ENCODE peak calls at places on chromosomes 11 and 22, in four cellular contexts. T, F, P and M are unnamed samples.

GRCh38 chr11:9253086-9253485 is 12.1 kb downstream of the DENND5A start:
- DNase-seq in T (no peak), F (no peak), P (no peak), M (no peak)

GRCh38 chr22:46103664-46104063 is 46.7 kb upstream of the PPARA start:
- DNase-seq in P (no peak), F (no peak), T (no peak), M (no peak)

GRCh38 chr11:6225024-6225423 is 9.4 kb downstream of the FHIP1B start:
- DNase-seq in T (no peak), P (no peak), F (peak; percentile 40), M (no peak)

GRCh38 chr11:31248768-31249167 is 120.8 kb downstream of the DCDC1 start:
- DNase-seq in P (no peak), F (no peak), T (no peak), M (no peak)

GRCh38 chr22:39600491-39601179 is 30.1 kb downstream of the CACNA1I start:
- DNase-seq in F (no peak), T (no peak), P (no peak), M (no peak)

GRCh38 chr11:86067230-86068137 is 1.4 kb downstream of the PICALM start:
- DNase-seq in F (no peak), P (no peak), T (no peak), M (no peak)

GRCh38 chr11:134252539-134253188 is 488 bp downstream of the THYN1 start:
- DNase-seq in P (no peak), T (peak; percentile 57), F (no peak), M (peak; percentile 40)

GRCh38 chr11:134503596-134503995 is 91.6 kb upstream of the B3GAT1 start:
- DNase-seq in F (no peak), T (no peak), P (no peak), M (no peak)

GRCh38 chr11:46296520-46297448 is 19.3 kb downstream of the CREB3L1 start:
- DNase-seq in P (peak; percentile 86), F (peak; percentile 99), T (peak; percentile 98), M (peak; percentile 97)

GRCh38 chr11:115911656-115912055 is 407.4 kb upstream of the CADM1 start:
- DNase-seq in T (no peak), P (no peak), F (no peak), M (no peak)

GRCh38 chr11:119522609-119523008 is 99.6 kb upstream of the THY1 start:
- DNase-seq in T (no peak), F (no peak), P (no peak), M (no peak)

GRCh38 chr11:19577849-19578619 is 134.6 kb upstream of the NAV2 start:
- DNase-seq in P (no peak), T (peak; percentile 66), F (no peak), M (no peak)

GRCh38 chr11:61961570-61962212 is 5.7 kb downstream of the FTH1 start:
- DNase-seq in F (no peak), P (no peak), T (no peak), M (no peak)

GRCh38 chr11:72676874-72677341 is 2.7 kb upstream of the PDE2A start:
- DNase-seq in P (no peak), T (peak; percentile 26), F (peak; percentile 87), M (peak; percentile 94)

GRCh38 chr11:57330029-57330428 is 5.3 kb upstream of the TNKS1BP1 start:
- DNase-seq in F (no peak), T (no peak), P (no peak), M (no peak)

GRCh38 chr11:28289444-28289843 is 181.3 kb downstream of the METTL15 start:
- DNase-seq in T (no peak), F (peak; percentile 20), P (no peak), M (no peak)

GRCh38 chr11:64044730-64045386 is 9.1 kb downstream of the FLRT1 start:
- DNase-seq in F (no peak), T (no peak), P (no peak), M (no peak)

GRCh38 chr11:119031912-119032280 is 1.2 kb upstream of the SLC37A4 start:
- DNase-seq in T (no peak), F (no peak), P (no peak), M (no peak)

GRCh38 chr11:2579315-2580060 is 120.3 kb downstream of the KCNQ1OT1 start:
- DNase-seq in T (no peak), P (no peak), F (peak; percentile 67), M (peak; percentile 27)

GRCh38 chr11:60307507-60308195 is 19.4 kb upstream of the MS4A6E start:
- DNase-seq in F (no peak), P (no peak), T (no peak), M (no peak)

GRCh38 chr11:65793144-65793581 is 6.3 kb downstream of the OVOL1 start:
- DNase-seq in F (no peak), P (no peak), T (no peak), M (no peak)

GRCh38 chr11:76835928-76836612 is 24.6 kb upstream of the ACER3 start:
- DNase-seq in P (no peak), F (no peak), T (peak; percentile 68), M (no peak)

GRCh38 chr22:19464975-19465374 is 14.0 kb downstream of the UFD1 start:
- DNase-seq in F (no peak), T (no peak), P (no peak), M (no peak)

GRCh38 chr11:128575174-128575955 is 12.0 kb downstream of the ETS1 start:
- DNase-seq in P (no peak), F (no peak), T (no peak), M (no peak)

GRCh38 chr11:100328626-100329340 is 358.3 kb upstream of the ARHGAP42 start:
- DNase-seq in F (peak; percentile 42), P (no peak), T (peak; percentile 7), M (peak; percentile 33)

GRCh38 chr11:121356357-121356756 is 63.8 kb downstream of the SC5D start:
- DNase-seq in F (no peak), T (no peak), P (no peak), M (no peak)

GRCh38 chr11:45995342-45995734 is 72.9 kb downstream of the LARGE2 start:
- DNase-seq in P (no peak), T (no peak), F (no peak), M (no peak)

GRCh38 chr22:11307996-11308395 is 4220.0 kb upstream of the OR11H1 start:
- DNase-seq in P (no peak), T (no peak), F (no peak), M (no peak)

GRCh38 chr11:117387992-117388765 is 60.5 kb downstream of the CEP164 start:
- DNase-seq in T (peak; percentile 77), F (no peak), P (no peak), M (no peak)

GRCh38 chr22:38345782-38346181 is 28.5 kb upstream of the CSNK1E start:
- DNase-seq in F (no peak), P (no peak), T (no peak), M (no peak)

GRCh38 chr22:39230261-39231196 is 14.3 kb downstream of the PDGFB start:
- DNase-seq in F (peak; percentile 86), P (no peak), T (no peak), M (peak; percentile 80)

GRCh38 chr11:63572026-63572688 is 9.0 kb upstream of the PLAAT2 start:
- DNase-seq in F (no peak), T (no peak), P (no peak), M (peak; percentile 18)

GRCh38 chr22:42726811-42727210 is 6.1 kb upstream of the A4GALT start:
- DNase-seq in P (no peak), F (no peak), T (no peak), M (no peak)

GRCh38 chr22:42734406-42734805 is 13.7 kb upstream of the A4GALT start:
- DNase-seq in F (no peak), P (no peak), T (no peak), M (no peak)

DNA sequence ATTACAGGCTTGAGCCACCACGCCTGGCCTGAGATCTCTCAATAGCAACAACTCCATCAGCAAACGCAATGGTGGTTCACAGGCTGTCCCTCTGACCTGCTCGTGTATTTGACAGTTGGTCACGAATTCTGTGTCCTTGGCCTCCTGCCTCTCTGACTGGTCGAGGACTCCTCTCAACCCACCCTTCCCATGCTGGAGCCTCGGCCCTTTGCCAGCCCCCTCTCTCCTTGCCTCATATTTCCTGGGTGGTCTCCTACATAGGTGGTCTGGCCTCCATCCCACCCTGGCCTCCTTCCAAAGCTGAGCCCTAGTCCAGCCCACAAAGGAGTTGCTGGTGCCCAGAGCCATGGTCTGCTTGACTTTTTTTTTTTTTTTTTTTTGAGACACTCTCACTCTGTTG is 11.4 kb upstream of the A4GALT start:
- DNase-seq in T (no peak), P (no peak), F (no peak), M (no peak)
- H3K56ac ChIP-seq in T (no peak overlapping the region), P (no peak overlapping the region), F (no peak overlapping the region), M (no peak overlapping the region)

GRCh38 chr11:44351006-44351660 is 41.2 kb upstream of the ALX4 start:
- DNase-seq in T (no peak), F (no peak), P (no peak), M (no peak)
- H3K56ac ChIP-seq in T (no peak overlapping the region), F (no peak overlapping the region), P (no peak overlapping the region), M (no peak overlapping the region)

GRCh38 chr11:114263510-114264170 is 32.6 kb upstream of the NNMT start:
- DNase-seq in T (no peak), F (no peak), P (no peak), M (no peak)
- H3K56ac ChIP-seq in T (no peak overlapping the region), F (no peak overlapping the region), P (no peak overlapping the region), M (no peak overlapping the region)

GRCh38 chr11:94750319-94751215 is 17.6 kb upstream of the AMOTL1 start:
- DNase-seq in F (no peak), P (no peak), T (no peak), M (no peak)

GRCh38 chr11:94751216-94751612 is 16.9 kb upstream of the AMOTL1 start:
- DNase-seq in P (no peak), T (no peak), F (no peak), M (no peak)

GRCh38 chr11:94747136-94748110 is 20.7 kb upstream of the AMOTL1 start:
- DNase-seq in F (peak; percentile 80), T (no peak), P (no peak), M (no peak)

GRCh38 chr11:94751806-94752205 is 16.4 kb upstream of the AMOTL1 start:
- DNase-seq in P (no peak), T (no peak), F (no peak), M (no peak)

DNA sequence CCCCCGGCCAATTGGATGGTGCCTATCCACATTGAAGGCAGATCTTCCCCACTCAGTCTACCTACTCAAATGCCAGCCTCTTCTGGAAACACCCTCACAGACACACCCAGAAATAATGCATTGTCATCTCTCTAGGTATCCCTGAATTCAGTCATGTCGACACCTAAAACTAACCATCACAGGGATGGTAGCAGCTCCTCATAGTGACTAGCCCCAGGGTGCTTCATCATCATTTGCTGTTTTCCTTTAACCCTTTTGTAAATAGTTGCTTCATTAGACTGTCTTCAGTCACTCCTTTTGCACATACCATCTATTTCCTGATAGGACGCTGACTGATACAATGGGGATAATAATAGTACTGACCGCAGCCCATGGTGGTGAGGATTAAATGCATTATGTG is 18.8 kb upstream of the AMOTL1 start:
- DNase-seq in F (no peak), T (no peak), P (no peak), M (no peak)
- H3K56ac ChIP-seq in F (no peak overlapping the region), T (no peak overlapping the region), P (no peak overlapping the region), M (no peak overlapping the region)